ENCODE peak calls at places on chromosomes 16 and 17, in eight cellular contexts. N, O, H, B, C, E, F and Y are unnamed samples.

GRCh38 chr17:44758414-44759095 is at the start of gene ADAM11:
- DNase-seq in O (no peak), N (peak), C (no peak), H (peak), E (no peak), B (peak), F (no peak), Y (no peak)

GRCh38 chr17:35235917-35236316 is 7.0 kb upstream of the SLFN5 start:
- DNase-seq in E (no peak), C (no peak), F (no peak), H (no peak), N (no peak), O (no peak), B (no peak), Y (no peak)

GRCh38 chr17:82245144-82246039 is 16.6 kb downstream of the SLC16A3 start:
- DNase-seq in B (no peak), N (no peak), C (no peak), H (no peak), E (no peak), F (no peak), O (no peak), Y (no peak)

GRCh38 chr16:56340864-56341365 is 84.4 kb downstream of the AMFR start:
- DNase-seq in N (no peak), H (no peak), E (no peak), O (no peak), F (no peak), B (no peak), C (no peak), Y (no peak)

GRCh38 chr17:17171991-17172939 is 33.9 kb downstream of the PLD6 start:
- DNase-seq in H (no peak), E (no peak), N (no peak), O (no peak), B (no peak), F (no peak), C (no peak), Y (peak)

GRCh38 chr16:12158428-12158827 is 181.9 kb downstream of the SNX29 start:
- DNase-seq in C (no peak), F (no peak), E (no peak), O (no peak), B (no peak), N (no peak), H (no peak), Y (no peak)

GRCh38 chr17:51153210-51154072 is at the start of gene NME1:
- DNase-seq in C (peak), O (peak), B (peak), N (peak), F (peak), E (peak), H (peak), Y (peak)

GRCh38 chr17:77828749-77829539 is 129.6 kb upstream of the TNRC6C start:
- DNase-seq in H (no peak), B (no peak), E (no peak), N (no peak), O (no peak), F (no peak), C (no peak), Y (no peak)

GRCh38 chr17:63646492-63646815 is 24.2 kb downstream of the MAP3K3 start:
- DNase-seq in H (peak), N (no peak), O (no peak), C (no peak), E (no peak), B (no peak), F (no peak), Y (no peak)

GRCh38 chr17:42283241-42284019 is 4.9 kb upstream of the STAT5A start:
- DNase-seq in E (no peak), F (no peak), N (no peak), H (no peak), C (no peak), B (no peak), O (no peak), Y (no peak)

GRCh38 chr17:18257268-18257681 is 1.3 kb downstream of the FLII start:
- DNase-seq in F (no peak), E (no peak), H (no peak), B (peak), N (no peak), O (no peak), C (no peak), Y (no peak)

GRCh38 chr17:48472485-48473281 is 42.7 kb upstream of the SKAP1 start:
- DNase-seq in C (no peak), O (no peak), E (no peak), N (no peak), H (no peak), B (no peak), F (no peak), Y (no peak)

GRCh38 chr16:930076-930475 is 40.7 kb downstream of the LMF1 start:
- DNase-seq in E (no peak), H (no peak), N (no peak), F (no peak), B (no peak), O (no peak), C (no peak), Y (no peak)

GRCh38 chr17:40480501-40481003 is 20.9 kb downstream of the TNS4 start:
- DNase-seq in O (peak), C (peak), B (no peak), E (peak), N (no peak), H (peak), F (no peak), Y (no peak)

GRCh38 chr16:57871457-57871856 is 69.2 kb upstream of the KIFC3 start:
- DNase-seq in N (no peak), C (no peak), B (no peak), F (no peak), E (no peak), O (no peak), H (no peak), Y (peak)

GRCh38 chr17:79528592-79529125 is 82.2 kb downstream of the RBFOX3 start:
- DNase-seq in F (no peak), C (no peak), E (no peak), O (no peak), N (no peak), B (no peak), H (no peak), Y (no peak)

GRCh38 chr17:10316986-10317834 is 55.6 kb downstream of the MYH13 start:
- DNase-seq in E (no peak), H (peak), O (no peak), F (no peak), N (peak), C (peak), B (peak), Y (peak)

GRCh38 chr16:50655558-50656055 is 25.5 kb downstream of the SNX20 start:
- DNase-seq in N (no peak), O (no peak), H (no peak), B (no peak), C (no peak), E (no peak), F (no peak), Y (no peak)

GRCh38 chr17:73952498-73953205 is 250.8 kb upstream of the RPL38 start:
- DNase-seq in N (peak), B (peak), O (no peak), C (peak), E (no peak), H (peak), F (no peak), Y (no peak)

GRCh38 chr17:63497708-63498483 is 21.0 kb downstream of the ACE start:
- DNase-seq in B (peak), O (no peak), N (no peak), E (no peak), C (no peak), F (no peak), H (no peak), Y (peak)

GRCh38 chr17:39754958-39755549 is 17.3 kb downstream of the GRB7 start:
- DNase-seq in E (no peak), H (no peak), N (no peak), F (no peak), O (no peak), C (no peak), B (peak), Y (no peak)

GRCh38 chr16:89723279-89724250 is 2.2 kb downstream of the ZNF276 start:
- DNase-seq in C (peak), F (no peak), B (no peak), O (no peak), E (no peak), N (peak), H (no peak), Y (peak)

GRCh38 chr17:7466644-7467341 is 12.6 kb downstream of the ZBTB4 start:
- DNase-seq in C (no peak), B (no peak), H (no peak), E (no peak), O (no peak), N (no peak), F (no peak), Y (peak)

GRCh38 chr17:62981933-62982332 is 15.9 kb downstream of the TANC2 start:
- DNase-seq in N (no peak), B (no peak), C (no peak), E (no peak), O (no peak), H (no peak), F (no peak), Y (peak)

GRCh38 chr17:78168906-78169793 is 769 bp downstream of the SYNGR2 start:
- DNase-seq in O (no peak), F (no peak), E (peak), C (peak), B (peak), H (peak), N (peak), Y (peak)

GRCh38 chr16:85171809-85172464 is 59.7 kb upstream of the CIBAR2 start:
- DNase-seq in C (no peak), O (no peak), F (no peak), E (no peak), H (no peak), B (no peak), N (no peak), Y (peak)